ENCODE peak calls at places on chromosomes 1 and 21, in seven cellular contexts. Z is fibroblast of pulmonary artery; B is left colon; V is neural crest cell; M is activated gamma-delta T cell; P is activated T-helper 1 cell treated with anti-CD3 and anti-CD28 coated beads, Interleukin-12 subunit alpha, Interleukin-12 subunit beta, Interleukin-2, Interleukin-4 antibody, amounts not matched to agents 30 ng/mL and 10 ng/mL and 1 ng/mL, durations not matched to agents 14 hours and 24 hours and 36 hours; U is HEK293T. L is an unnamed sample.

GRCh38 chr1:11752359-11753208 is 9.4 kb upstream of the C1orf167 start:
- DNase-seq in Z (no peak), B (no peak), V (no peak), M (no peak), P (no peak), U (no peak), L (no peak)

GRCh38 chr1:88608139-88608943 is 75.7 kb upstream of the PKN2 start:
- DNase-seq in Z (peak; percentile 54), B (no peak), V (no peak), M (no peak), P (no peak), U (peak; percentile 58), L (peak; percentile 39)

GRCh38 chr21:38202811-38203210 is 54.0 kb upstream of the KCNJ15 start:
- DNase-seq in Z (no peak), B (no peak), V (no peak), M (no peak), P (no peak), U (no peak), L (no peak)

GRCh38 chr1:243253211-243253926 is 1.7 kb downstream of the CEP170 start:
- DNase-seq in Z (no peak), B (no peak), V (no peak), M (no peak), P (no peak), U (no peak), L (no peak)

GRCh38 chr1:155940531-155940992 is 876 bp upstream of the RXFP4 start:
- DNase-seq in Z (peak; percentile 73), B (peak; percentile 46), V (no peak), M (no peak), P (no peak), U (no peak), L (peak; percentile 36)

GRCh38 chr21:36491191-36491916 is 11.4 kb upstream of the CLDN14 start:
- DNase-seq in Z (no peak), B (peak; percentile 32), V (no peak), M (no peak), P (no peak), U (no peak), L (no peak)

GRCh38 chr1:165773324-165773965 is 4.8 kb upstream of the TMCO1 start:
- DNase-seq in Z (peak; percentile 61), B (no peak), V (no peak), M (no peak), P (no peak), U (no peak), L (peak; percentile 90)

GRCh38 chr1:22545126-22545525 is 18.2 kb upstream of the EPHA8 start:
- DNase-seq in Z (no peak), B (no peak), V (no peak), M (no peak), P (no peak), U (no peak), L (no peak)

GRCh38 chr1:223208164-223209075 is 65.4 kb upstream of the TLR5 start:
- DNase-seq in Z (no peak), B (no peak), V (no peak), M (no peak), P (no peak), U (no peak), L (no peak)

GRCh38 chr1:8412183-8412831 is 94.4 kb downstream of the SLC45A1 start:
- DNase-seq in Z (peak; percentile 93), B (no peak), V (no peak), M (no peak), P (no peak), U (no peak), L (peak; percentile 85)

L was measured in Panc1.